ENCODE peak calls at places on chromosomes 5 and 9, in five cellular contexts. One of them, this sample, is unnamed.

GRCh38 chr5:124349931-124350330 is 396.5 kb downstream of the ZNF608 start:
- DNase-seq in WTC11: no peak
- DNase-seq in GM06990: no peak
- DNase-seq in heart left ventricle: no peak
- DNase-seq in fibroblast of the aortic adventitia: no peak
- DNase-seq in this sample: no peak

GRCh38 chr9:2214707-2215106 is 199.6 kb downstream of the SMARCA2 start:
- DNase-seq in GM06990: no peak
- DNase-seq in heart left ventricle: no peak
- DNase-seq in fibroblast of the aortic adventitia: no peak
- DNase-seq in WTC11: no peak
- DNase-seq in this sample: no peak

GRCh38 chr5:142512680-142513042 is 173.2 kb downstream of the FGF1 start:
- DNase-seq in heart left ventricle: no peak
- DNase-seq in WTC11: no peak
- DNase-seq in fibroblast of the aortic adventitia: no peak
- DNase-seq in GM06990: no peak
- DNase-seq in this sample: no peak

GRCh38 chr5:81657386-81657785 is 93.5 kb downstream of the SSBP2 start:
- DNase-seq in WTC11: no peak
- DNase-seq in fibroblast of the aortic adventitia: no peak
- DNase-seq in GM06990: no peak
- DNase-seq in heart left ventricle: no peak
- DNase-seq in this sample: no peak

GRCh38 chr9:121842612-121842978 is 191.2 kb downstream of the DAB2IP start:
- DNase-seq in WTC11: no peak
- DNase-seq in GM06990: no peak
- DNase-seq in fibroblast of the aortic adventitia: peak
- DNase-seq in heart left ventricle: no peak
- DNase-seq in this sample: no peak

GRCh38 chr5:42090162-42090561 is 165.1 kb downstream of the FBXO4 start:
- DNase-seq in GM06990: no peak
- DNase-seq in WTC11: no peak
- DNase-seq in heart left ventricle: no peak
- DNase-seq in fibroblast of the aortic adventitia: no peak
- DNase-seq in this sample: no peak

GRCh38 chr5:31361906-31362900 is 168.7 kb downstream of the CDH6 start:
- DNase-seq in heart left ventricle: no peak
- DNase-seq in fibroblast of the aortic adventitia: peak
- DNase-seq in WTC11: no peak
- DNase-seq in GM06990: no peak
- DNase-seq in this sample: no peak

GRCh38 chr5:96582343-96582742 is 79.8 kb upstream of the CAST start:
- DNase-seq in GM06990: no peak
- DNase-seq in WTC11: no peak
- DNase-seq in fibroblast of the aortic adventitia: peak
- DNase-seq in heart left ventricle: no peak
- DNase-seq in this sample: no peak

GRCh38 chr9:125133403-125134316 is 9.7 kb downstream of the SCAI start:
- DNase-seq in fibroblast of the aortic adventitia: no peak
- DNase-seq in GM06990: no peak
- DNase-seq in WTC11: no peak
- DNase-seq in heart left ventricle: no peak
- DNase-seq in this sample: no peak

GRCh38 chr5:111070272-111071134 is 1.0 kb upstream of the TSLP start:
- DNase-seq in fibroblast of the aortic adventitia: peak
- DNase-seq in heart left ventricle: peak
- DNase-seq in WTC11: peak
- DNase-seq in GM06990: no peak
- DNase-seq in this sample: no peak

GRCh38 chr9:33040792-33041458 is 15.9 kb downstream of the DNAJA1 start:
- DNase-seq in heart left ventricle: no peak
- DNase-seq in GM06990: no peak
- DNase-seq in fibroblast of the aortic adventitia: no peak
- DNase-seq in WTC11: no peak
- DNase-seq in this sample: no peak

GRCh38 chr5:160029540-160030139 is 20.7 kb downstream of the TTC1 start:
- DNase-seq in fibroblast of the aortic adventitia: no peak
- DNase-seq in GM06990: no peak
- DNase-seq in WTC11: no peak
- DNase-seq in heart left ventricle: no peak
- DNase-seq in this sample: no peak

GRCh38 chr9:136607334-136607919 is 55.3 kb upstream of the EGFL7 start:
- DNase-seq in heart left ventricle: no peak
- DNase-seq in WTC11: no peak
- DNase-seq in GM06990: no peak
- DNase-seq in fibroblast of the aortic adventitia: no peak
- DNase-seq in this sample: no peak

GRCh38 chr5:138724470-138725146 is 28.6 kb upstream of the CTNNA1 start:
- DNase-seq in fibroblast of the aortic adventitia: peak
- DNase-seq in GM06990: no peak
- DNase-seq in heart left ventricle: no peak
- DNase-seq in WTC11: peak
- DNase-seq in this sample: no peak

GRCh38 chr9:7121664-7122063 is 363.9 kb downstream of the KDM4C start:
- DNase-seq in heart left ventricle: no peak
- DNase-seq in fibroblast of the aortic adventitia: no peak
- DNase-seq in GM06990: no peak
- DNase-seq in WTC11: no peak
- DNase-seq in this sample: no peak

GRCh38 chr5:148808864-148809642 is 17.4 kb upstream of the ADRB2 start:
- DNase-seq in fibroblast of the aortic adventitia: no peak
- DNase-seq in WTC11: no peak
- DNase-seq in heart left ventricle: no peak
- DNase-seq in GM06990: peak
- DNase-seq in this sample: peak

GRCh38 chr9:123069010-123069481 is 35.6 kb downstream of the GPR21 start:
- DNase-seq in heart left ventricle: no peak
- DNase-seq in fibroblast of the aortic adventitia: peak
- DNase-seq in WTC11: no peak
- DNase-seq in GM06990: no peak
- DNase-seq in this sample: no peak

GRCh38 chr9:126219166-126219565 is 107.5 kb upstream of the MVB12B start:
- DNase-seq in WTC11: no peak
- DNase-seq in GM06990: no peak
- DNase-seq in heart left ventricle: no peak
- DNase-seq in fibroblast of the aortic adventitia: no peak
- DNase-seq in this sample: no peak

GRCh38 chr5:97735209-97735608 is 552.2 kb upstream of the RIOK2 start:
- DNase-seq in GM06990: no peak
- DNase-seq in WTC11: no peak
- DNase-seq in heart left ventricle: no peak
- DNase-seq in fibroblast of the aortic adventitia: peak
- DNase-seq in this sample: no peak

GRCh38 chr9:91500509-91501011 is 76.9 kb upstream of the NFIL3 start:
- DNase-seq in heart left ventricle: no peak
- DNase-seq in GM06990: no peak
- DNase-seq in WTC11: no peak
- DNase-seq in fibroblast of the aortic adventitia: peak
- DNase-seq in this sample: no peak

GRCh38 chr5:137752873-137753226 is 1.3 kb downstream of the HNRNPA0 start:
- DNase-seq in fibroblast of the aortic adventitia: peak
- DNase-seq in GM06990: peak
- DNase-seq in WTC11: peak
- DNase-seq in heart left ventricle: peak
- DNase-seq in this sample: no peak

DNA sequence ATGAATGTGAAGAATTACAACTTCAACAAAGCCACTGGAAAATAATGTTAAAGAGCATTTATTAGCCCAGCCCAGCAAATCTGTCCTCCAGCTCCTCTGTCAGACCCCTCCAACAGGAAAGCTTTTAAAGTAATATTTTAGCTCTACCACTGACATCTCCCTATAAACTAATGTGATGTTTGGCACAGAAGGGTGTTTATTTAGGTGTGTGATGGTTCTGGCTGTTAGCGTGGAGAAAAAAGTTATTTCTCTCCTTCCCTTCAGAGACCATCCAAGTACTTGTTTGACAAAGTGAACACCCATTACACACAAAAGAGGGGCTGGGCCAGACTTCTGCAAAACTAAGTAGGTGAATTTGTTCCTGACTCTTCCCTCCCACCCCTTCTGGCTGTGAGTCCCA is 111.9 kb upstream of the TARS1 start:
- DNase-seq in heart left ventricle: no peak
- DNase-seq in WTC11: no peak
- DNase-seq in GM06990: no peak
- DNase-seq in fibroblast of the aortic adventitia: peak
- DNase-seq in this sample: no peak
- TF ChIP-seq CTCF in heart left ventricle: no peak
- TF ChIP-seq CTCF in WTC11: no peak
- TF ChIP-seq CTCF in GM06990: no peak
- TF ChIP-seq CTCF in fibroblast of the aortic adventitia: no peak
- TF ChIP-seq CTCF in this sample: no peak

GRCh38 chr5:166926098-166926497 is 1365.3 kb upstream of the WWC1 start:
- DNase-seq in WTC11: no peak
- DNase-seq in heart left ventricle: no peak
- DNase-seq in GM06990: no peak
- DNase-seq in fibroblast of the aortic adventitia: no peak
- DNase-seq in this sample: no peak
- TF ChIP-seq CTCF in WTC11: no peak
- TF ChIP-seq CTCF in heart left ventricle: no peak
- TF ChIP-seq CTCF in GM06990: no peak
- TF ChIP-seq CTCF in fibroblast of the aortic adventitia: no peak
- TF ChIP-seq CTCF in this sample: no peak

GRCh38 chr5:78359831-78360673 is at the start of gene SCAMP1:
- DNase-seq in heart left ventricle: peak
- DNase-seq in WTC11: peak
- DNase-seq in GM06990: peak
- DNase-seq in fibroblast of the aortic adventitia: peak
- DNase-seq in this sample: peak
- TF ChIP-seq CTCF in heart left ventricle: peak
- TF ChIP-seq CTCF in WTC11: no peak
- TF ChIP-seq CTCF in GM06990: peak
- TF ChIP-seq CTCF in fibroblast of the aortic adventitia: peak
- TF ChIP-seq CTCF in this sample: peak

DNA sequence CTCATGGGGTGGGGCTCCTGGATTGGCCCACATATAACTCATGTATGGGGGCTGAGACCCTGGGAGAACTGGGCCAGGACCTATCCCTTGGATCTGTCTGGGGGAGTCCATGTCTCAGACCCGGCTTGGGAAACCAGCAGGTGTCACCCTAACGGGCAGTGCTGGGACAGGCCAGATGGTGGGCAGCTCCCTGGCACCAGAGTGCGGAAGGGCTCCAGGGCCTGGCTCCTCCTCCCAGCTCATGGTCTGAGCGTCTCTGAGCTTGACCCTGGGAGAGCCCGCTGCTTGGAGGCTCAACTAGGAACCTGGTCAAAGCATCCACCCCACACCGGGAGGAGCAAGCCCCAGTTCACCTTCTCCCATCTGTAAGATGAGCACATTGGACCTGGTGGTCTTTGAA is 15.5 kb upstream of the NCS1 start:
- DNase-seq in GM06990: no peak
- DNase-seq in fibroblast of the aortic adventitia: no peak
- DNase-seq in WTC11: no peak
- DNase-seq in heart left ventricle: no peak
- DNase-seq in this sample: no peak
- TF ChIP-seq CTCF in GM06990: no peak
- TF ChIP-seq CTCF in fibroblast of the aortic adventitia: no peak
- TF ChIP-seq CTCF in WTC11: no peak
- TF ChIP-seq CTCF in heart left ventricle: no peak
- TF ChIP-seq CTCF in this sample: no peak

GRCh38 chr5:40873481-40873880 is 32.3 kb downstream of the CARD6 start:
- DNase-seq in WTC11: no peak
- DNase-seq in fibroblast of the aortic adventitia: no peak
- DNase-seq in GM06990: no peak
- DNase-seq in heart left ventricle: no peak
- DNase-seq in this sample: no peak

GRCh38 chr5:40882291-40882690 is 27.0 kb upstream of the C7 start:
- DNase-seq in fibroblast of the aortic adventitia: no peak
- DNase-seq in heart left ventricle: no peak
- DNase-seq in GM06990: no peak
- DNase-seq in WTC11: no peak
- DNase-seq in this sample: no peak

GRCh38 chr5:40877371-40877988 is 31.8 kb upstream of the C7 start:
- DNase-seq in GM06990: no peak
- DNase-seq in WTC11: no peak
- DNase-seq in fibroblast of the aortic adventitia: no peak
- DNase-seq in heart left ventricle: no peak
- DNase-seq in this sample: no peak

GRCh38 chr5:40875958-40876357 is 33.3 kb upstream of the C7 start:
- DNase-seq in fibroblast of the aortic adventitia: no peak
- DNase-seq in WTC11: no peak
- DNase-seq in GM06990: no peak
- DNase-seq in heart left ventricle: no peak
- DNase-seq in this sample: no peak

DNA sequence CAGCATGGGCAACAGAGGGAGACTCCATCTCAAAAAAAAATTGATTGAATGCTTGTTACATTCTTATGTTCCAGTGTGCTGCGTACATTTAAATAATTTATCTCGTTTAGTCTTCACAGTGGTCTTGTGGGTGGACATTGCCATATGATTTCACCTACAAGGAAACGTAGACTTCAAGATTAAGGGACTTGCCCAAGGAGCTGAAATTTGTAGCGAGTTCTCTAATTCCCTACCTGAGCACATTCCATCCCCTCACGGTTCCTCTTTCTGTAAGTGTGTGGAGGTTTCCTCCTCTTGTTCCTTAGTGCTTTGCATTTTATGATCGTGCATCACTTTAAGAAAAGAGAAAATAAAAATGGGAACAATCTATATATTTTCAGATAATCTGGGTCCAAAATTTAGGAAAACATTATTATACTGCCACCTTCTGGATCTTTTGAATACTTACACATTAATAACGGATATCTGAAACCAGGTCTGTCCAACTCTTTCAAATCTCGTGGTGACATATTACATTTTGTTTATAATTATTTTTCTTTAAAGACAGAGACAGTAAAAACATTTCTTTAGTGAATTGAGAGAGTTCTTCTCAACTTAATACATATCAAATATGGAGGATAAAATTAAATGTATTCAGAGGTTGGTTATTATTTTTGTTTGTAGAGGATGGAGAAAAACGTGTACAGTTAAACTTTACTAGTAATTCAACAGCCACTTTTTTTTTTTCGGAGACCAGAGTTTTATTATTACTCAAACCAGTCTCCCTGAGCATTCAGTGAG is 29.9 kb upstream of the C7 start:
- DNase-seq in GM06990: peak
- DNase-seq in WTC11: no peak
- DNase-seq in heart left ventricle: no peak
- DNase-seq in fibroblast of the aortic adventitia: peak
- DNase-seq in this sample: peak
- TF ChIP-seq CTCF in GM06990: no peak
- TF ChIP-seq CTCF in WTC11: peak
- TF ChIP-seq CTCF in heart left ventricle: peak
- TF ChIP-seq CTCF in fibroblast of the aortic adventitia: peak
- TF ChIP-seq CTCF in this sample: peak

DNA sequence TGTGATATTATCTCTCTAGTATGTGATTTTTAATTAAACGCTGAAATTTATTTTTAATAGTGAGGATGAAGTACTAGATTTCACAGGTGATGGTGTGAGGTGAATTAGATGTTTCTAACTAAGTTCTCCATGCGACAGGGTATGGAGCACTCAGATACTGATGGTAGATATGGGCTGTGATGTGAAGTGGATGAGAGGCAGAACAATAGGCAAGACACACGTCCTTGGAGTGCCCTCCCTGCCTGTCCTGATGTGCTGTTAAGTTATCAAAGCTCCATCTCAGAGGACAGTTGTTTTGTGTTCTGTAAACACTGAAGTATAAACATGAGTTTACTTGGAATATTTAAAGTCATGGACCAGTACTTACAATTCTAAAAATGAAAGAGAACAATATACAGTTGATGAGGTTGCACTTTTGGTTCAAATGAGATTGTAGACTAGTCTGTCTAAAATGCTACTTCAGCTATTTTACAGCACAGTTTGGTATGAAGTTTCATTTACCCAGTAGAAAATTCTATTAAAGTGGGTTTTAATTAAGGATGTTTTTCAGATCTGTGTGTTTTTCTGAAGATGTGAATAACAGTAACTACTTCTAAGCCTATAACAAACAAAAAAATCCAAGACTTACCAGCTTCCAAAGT is 64.2 kb downstream of the C7 start:
- DNase-seq in WTC11: no peak
- DNase-seq in heart left ventricle: no peak
- DNase-seq in GM06990: no peak
- DNase-seq in fibroblast of the aortic adventitia: no peak
- DNase-seq in this sample: no peak
- TF ChIP-seq CTCF in WTC11: no peak
- TF ChIP-seq CTCF in heart left ventricle: no peak
- TF ChIP-seq CTCF in GM06990: no peak
- TF ChIP-seq CTCF in fibroblast of the aortic adventitia: no peak
- TF ChIP-seq CTCF in this sample: no peak

This sample was measured in GM13977.